ENCODE peak calls at places on chromosomes 1 and 21, in seven cellular contexts. U is colonic mucosa, M is type B pancreatic cell, G is GM10248, X is Caco-2, R is GM20000, N is OCI-LY7. F is an unnamed sample.

GRCh38 chr1:179586107-179586823 is 5.4 kb upstream of the TDRD5 start:
- DNase-seq in U (peak), M (no peak), G (no peak), X (no peak), R (no peak), N (no peak), F (no peak)

GRCh38 chr1:8116892-8117262 is 90.8 kb upstream of the ERRFI1 start:
- DNase-seq in U (no peak), M (no peak), G (no peak), X (peak), R (no peak), N (no peak), F (no peak)

GRCh38 chr1:165426745-165427144 is 18.2 kb downstream of the RXRG start:
- DNase-seq in U (no peak), M (no peak), G (no peak), X (no peak), R (no peak), N (no peak), F (no peak)

GRCh38 chr1:31753623-31754349 is 10.4 kb downstream of the ADGRB2 start:
- DNase-seq in U (peak), M (no peak), G (no peak), X (no peak), R (no peak), N (no peak), F (no peak)

GRCh38 chr1:230230273-230230672 is 163.2 kb downstream of the GALNT2 start:
- DNase-seq in U (no peak), M (no peak), G (no peak), X (no peak), R (no peak), N (no peak), F (no peak)

GRCh38 chr1:71343686-71344416 is 263.0 kb upstream of the ZRANB2 start:
- DNase-seq in U (no peak), M (no peak), G (no peak), X (no peak), R (no peak), N (peak), F (no peak)

GRCh38 chr1:148389027-148389339 is 94.1 kb downstream of the PPIAL4G start:
- DNase-seq in U (no peak), M (no peak), G (no peak), X (no peak), R (no peak), N (no peak), F (no peak)

GRCh38 chr1:157566484-157567300 is 14.4 kb upstream of the FCRL5 start:
- DNase-seq in U (no peak), M (no peak), G (peak), X (no peak), R (peak), N (peak), F (no peak)

GRCh38 chr1:44637590-44638411 is 36.5 kb downstream of the TMEM53 start:
- DNase-seq in U (no peak), M (no peak), G (no peak), X (no peak), R (no peak), N (no peak), F (no peak)

GRCh38 chr1:100360790-100361232 is 8.5 kb downstream of the CDC14A start:
- DNase-seq in U (no peak), M (no peak), G (no peak), X (no peak), R (no peak), N (no peak), F (peak)

GRCh38 chr1:219555802-219556201 is 57.1 kb downstream of the ZC3H11B start:
- DNase-seq in U (no peak), M (no peak), G (no peak), X (no peak), R (no peak), N (no peak), F (no peak)

GRCh38 chr1:171702598-171702997 is 39.3 kb downstream of the VAMP4 start:
- DNase-seq in U (no peak), M (no peak), G (no peak), X (no peak), R (no peak), N (no peak), F (no peak)

GRCh38 chr1:2377751-2378440 is 13.5 kb downstream of the MORN1 start:
- DNase-seq in U (no peak), M (no peak), G (no peak), X (no peak), R (no peak), N (no peak), F (no peak)

GRCh38 chr1:45306319-45306718 is 20.4 kb upstream of the HPDL start:
- DNase-seq in U (no peak), M (no peak), G (peak), X (no peak), R (peak), N (peak), F (no peak)

GRCh38 chr1:24118410-24119242 is 6.7 kb upstream of the MYOM3 start:
- DNase-seq in U (peak), M (no peak), G (no peak), X (peak), R (no peak), N (peak), F (no peak)

GRCh38 chr1:234746798-234747196 is 136.8 kb upstream of the IRF2BP2 start:
- DNase-seq in U (no peak), M (no peak), G (no peak), X (peak), R (no peak), N (no peak), F (no peak)

GRCh38 chr1:38758824-38759223 is 100.7 kb downstream of the RRAGC start:
- DNase-seq in U (no peak), M (no peak), G (no peak), X (no peak), R (no peak), N (no peak), F (no peak)

GRCh38 chr1:92310185-92310597 is 11.3 kb downstream of the RPAP2 start:
- DNase-seq in U (no peak), M (no peak), G (peak), X (no peak), R (peak), N (peak), F (no peak)

GRCh38 chr1:116431870-116432500 is 58.9 kb downstream of the ATP1A1 start:
- DNase-seq in U (no peak), M (no peak), G (no peak), X (peak), R (no peak), N (no peak), F (no peak)

GRCh38 chr1:182716740-182717720 is 32.6 kb upstream of the RGS8 start:
- DNase-seq in U (no peak), M (no peak), G (no peak), X (no peak), R (no peak), N (no peak), F (no peak)

DNA sequence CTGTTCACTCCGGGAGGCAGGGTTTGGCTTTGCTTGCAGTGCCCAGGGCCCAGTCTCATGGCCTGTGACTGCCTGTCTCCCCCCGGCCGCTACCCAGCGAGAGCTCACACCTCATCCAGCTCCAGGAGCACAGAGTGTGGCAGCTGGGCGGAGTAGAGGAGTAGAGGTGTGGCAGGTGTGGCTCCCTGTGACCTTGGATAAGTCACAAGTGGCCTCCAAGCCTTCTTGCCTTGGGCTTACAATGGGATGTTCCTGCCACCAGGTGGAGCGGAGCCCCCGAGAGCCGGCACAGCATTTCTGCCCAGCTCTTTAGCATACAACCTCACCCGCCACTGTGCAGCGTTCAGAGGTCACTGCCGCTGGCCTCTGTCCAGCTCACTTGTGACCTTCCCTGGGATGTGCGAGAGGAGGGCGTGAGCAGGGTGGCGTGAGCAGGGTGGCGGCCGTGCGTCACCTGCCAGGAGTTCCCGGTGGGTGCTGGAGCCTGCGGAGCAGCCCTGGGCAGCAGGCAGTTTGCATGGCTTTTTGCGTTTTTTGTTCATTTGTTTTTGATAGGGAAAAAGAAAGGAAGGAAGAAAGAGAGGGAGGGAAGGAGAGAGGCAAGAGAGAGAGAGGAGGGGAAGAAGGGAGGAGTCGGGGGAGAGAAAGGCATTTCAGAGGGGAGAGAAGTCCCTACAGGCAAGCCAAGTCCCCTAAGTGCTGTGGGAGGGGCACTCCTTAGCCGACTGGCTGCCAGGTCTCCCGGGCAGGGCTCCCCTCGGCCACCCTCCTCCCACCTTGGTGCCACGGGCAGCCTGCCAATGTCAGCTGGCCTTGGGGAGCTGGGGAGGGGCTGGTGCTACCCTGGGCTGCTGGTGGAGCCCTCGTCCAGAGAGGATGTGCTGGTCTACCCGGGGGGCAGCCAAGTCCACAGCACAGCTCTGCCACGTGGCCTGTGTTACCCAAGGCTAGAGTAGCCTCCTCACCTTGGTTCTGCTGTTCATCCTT is 42.6 kb downstream of the CRYAA start:
- DNase-seq in U (peak), M (peak), G (no peak), X (peak), R (no peak), N (peak), F (no peak)
- TF ChIP-seq CTCF in U (peak), M (peak), G (no peak), X (no peak), R (no peak), N (peak), F (no peak)

DNA sequence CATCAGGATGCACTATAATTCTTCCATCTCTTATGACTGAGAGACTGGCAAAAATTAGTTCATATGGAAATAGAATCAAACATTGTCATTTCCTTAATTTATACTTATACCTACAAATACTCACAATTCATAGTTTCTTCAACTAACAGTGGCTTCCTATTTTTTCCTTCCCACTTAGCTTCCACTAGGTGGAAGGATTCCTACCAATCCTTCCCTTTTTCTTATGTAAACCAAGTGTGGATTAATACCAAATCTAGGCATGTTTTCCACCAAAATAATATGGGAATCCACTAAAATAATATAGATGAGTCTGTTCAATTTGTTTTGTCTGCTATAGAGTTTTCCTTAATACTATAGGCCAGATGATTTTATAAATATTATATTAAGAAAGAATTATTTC is 1537.1 kb downstream of the PLA2G4A start:
- DNase-seq in U (no peak), M (no peak), G (no peak), X (no peak), R (no peak), N (no peak), F (no peak)
- TF ChIP-seq CTCF in U (no peak), M (peak), G (no peak), X (no peak), R (no peak), N (no peak), F (no peak)

GRCh38 chr1:233364026-233364425 is 36.5 kb downstream of the MAP3K21 start:
- DNase-seq in U (no peak), M (no peak), G (no peak), X (no peak), R (no peak), N (no peak), F (no peak)

GRCh38 chr1:233362743-233363142 is 35.2 kb downstream of the MAP3K21 start:
- DNase-seq in U (no peak), M (no peak), G (no peak), X (no peak), R (no peak), N (no peak), F (no peak)

GRCh38 chr1:233367057-233367759 is 39.7 kb downstream of the MAP3K21 start:
- DNase-seq in U (peak), M (no peak), G (no peak), X (peak), R (no peak), N (no peak), F (no peak)

GRCh38 chr1:233361876-233362275 is 34.4 kb downstream of the MAP3K21 start:
- DNase-seq in U (no peak), M (no peak), G (no peak), X (no peak), R (no peak), N (no peak), F (no peak)

GRCh38 chr1:233364695-233365539 is 37.4 kb downstream of the MAP3K21 start:
- DNase-seq in U (no peak), M (no peak), G (peak), X (no peak), R (peak), N (peak), F (no peak)
- TF ChIP-seq CTCF in U (peak), M (peak), G (peak), X (peak), R (no peak), N (peak), F (no peak)

GRCh38 chr1:65265296-65266271 is 43.8 kb upstream of the DNAJC6 start:
- DNase-seq in U (peak), M (peak), G (peak), X (peak), R (peak), N (no peak), F (no peak)
- TF ChIP-seq CTCF in U (no peak), M (peak), G (no peak), X (peak), R (peak), N (no peak), F (no peak)

GRCh38 chr1:48916121-48917069 is 139.7 kb upstream of the BEND5 start:
- DNase-seq in U (no peak), M (no peak), G (no peak), X (peak), R (no peak), N (peak), F (no peak)
- TF ChIP-seq CTCF in U (peak), M (peak), G (peak), X (no peak), R (no peak), N (peak), F (no peak)

GRCh38 chr1:198600906-198601305 is 37.9 kb upstream of the PTPRC start:
- DNase-seq in U (no peak), M (no peak), G (no peak), X (no peak), R (no peak), N (no peak), F (no peak)

GRCh38 chr1:198599749-198600148 is 39.1 kb upstream of the PTPRC start:
- DNase-seq in U (no peak), M (no peak), G (no peak), X (no peak), R (no peak), N (peak), F (no peak)

GRCh38 chr1:198604973-198605372 is 33.9 kb upstream of the PTPRC start:
- DNase-seq in U (no peak), M (no peak), G (no peak), X (no peak), R (no peak), N (no peak), F (no peak)

GRCh38 chr1:198605426-198605825 is 33.4 kb upstream of the PTPRC start:
- DNase-seq in U (no peak), M (no peak), G (no peak), X (no peak), R (no peak), N (peak), F (no peak)

GRCh38 chr1:198601936-198602889 is 36.6 kb upstream of the PTPRC start:
- DNase-seq in U (no peak), M (no peak), G (no peak), X (no peak), R (no peak), N (no peak), F (no peak)
- TF ChIP-seq CTCF in U (no peak), M (no peak), G (no peak), X (no peak), R (no peak), N (no peak), F (no peak)

DNA sequence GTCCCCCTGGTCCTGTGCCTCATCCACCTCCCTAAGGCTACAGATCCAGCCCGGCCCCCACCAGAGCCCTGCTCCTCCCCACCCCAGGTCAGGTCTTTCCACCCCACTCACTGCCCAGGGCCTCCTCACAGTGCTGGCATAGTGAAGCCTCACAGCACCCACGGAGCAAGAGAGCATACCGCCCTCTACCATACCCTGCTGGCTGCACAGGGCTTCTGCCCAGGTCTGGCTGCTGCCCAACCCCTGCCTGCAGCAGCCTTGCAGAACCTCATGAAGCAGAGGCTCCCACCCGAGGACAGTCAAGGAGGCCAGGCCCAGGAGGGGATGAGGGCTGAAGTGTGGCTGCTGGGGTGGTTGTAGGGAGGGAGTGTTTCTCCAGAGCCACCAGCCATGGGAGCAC is 19.7 kb upstream of the ARF1 start:
- DNase-seq in U (no peak), M (no peak), G (no peak), X (no peak), R (no peak), N (no peak), F (no peak)
- TF ChIP-seq CTCF in U (no peak), M (no peak), G (no peak), X (no peak), R (no peak), N (no peak), F (no peak)

DNA sequence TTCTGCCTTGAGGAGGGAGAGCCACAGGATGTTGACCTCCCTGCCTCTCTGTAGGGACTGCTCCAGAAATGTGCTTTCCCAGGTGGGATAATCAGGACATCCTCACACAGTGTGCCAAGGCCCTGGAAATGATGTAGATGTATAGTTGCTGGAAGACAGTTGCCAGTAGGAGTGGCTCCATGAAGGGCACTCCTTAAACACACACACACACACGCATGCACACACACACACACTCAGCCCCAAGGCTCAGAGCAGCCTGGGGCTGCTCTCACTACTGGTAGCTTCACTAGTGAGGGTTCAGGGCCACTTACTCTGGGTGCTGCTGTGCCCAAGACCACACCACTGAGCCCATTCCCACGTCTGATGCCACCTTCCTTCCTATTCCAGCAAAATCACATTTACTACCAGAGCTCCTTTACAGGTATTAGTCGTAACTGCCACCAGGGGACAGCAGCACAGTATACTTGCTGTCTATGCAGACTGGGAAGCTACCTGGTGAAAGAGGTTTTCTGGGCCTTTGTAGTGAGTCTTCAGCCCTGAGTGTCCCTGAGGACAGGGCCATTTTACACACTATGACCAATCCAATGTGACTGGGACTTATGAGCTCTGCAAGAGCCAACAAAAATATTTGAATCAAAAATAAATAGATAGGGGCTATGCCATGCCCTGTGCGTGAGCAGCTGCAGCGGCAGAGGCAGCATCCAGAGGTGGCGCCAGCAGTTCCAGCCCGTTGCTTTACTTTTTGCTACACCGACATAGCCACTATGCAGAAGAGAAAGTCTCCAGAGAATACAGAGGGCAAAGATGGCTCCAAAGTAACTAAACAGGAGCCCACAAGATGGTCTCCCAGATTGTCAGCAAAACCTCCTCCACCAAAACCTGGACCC is 15.0 kb downstream of the CRNN start:
- DNase-seq in U (no peak), M (no peak), G (peak), X (peak), R (peak), N (peak), F (no peak)
- TF ChIP-seq CTCF in U (no peak), M (no peak), G (peak), X (peak), R (peak), N (peak), F (no peak)

GRCh38 chr21:26280715-26281310 is 110.2 kb upstream of the APP start:
- DNase-seq in U (no peak), M (no peak), G (no peak), X (no peak), R (no peak), N (no peak), F (no peak)
- TF ChIP-seq CTCF in U (no peak), M (no peak), G (no peak), X (no peak), R (no peak), N (no peak), F (no peak)

F was measured in omental fat pad.